ENCODE peak calls at places on chromosomes 11 and 22, in eight cellular contexts. J is memory B cell; A is activated gamma-delta T cell; F is activated CD8-positive, alpha-beta memory T cell treated with anti-CD3 and anti-CD28 coated beads for 24 hours; H is nucleus accumbens; Z is cardiac fibroblast; O is SK-N-DZ; L is fibroblast of pulmonary artery. Y is an unnamed sample.

GRCh38 chr22:48782817-48783511 is 1044.7 kb downstream of the BRD1 start:
- DNase-seq in J (no peak), A (no peak), F (no peak), H (peak), Z (no peak), O (no peak), L (no peak), Y (no peak)

GRCh38 chr11:40338739-40339138 is 1120.7 kb downstream of the LRRC4C start:
- DNase-seq in J (no peak), A (no peak), F (no peak), H (no peak), Z (peak), O (no peak), L (peak), Y (no peak)

GRCh38 chr11:117314840-117315239 is 1.2 kb downstream of the BACE1 start:
- DNase-seq in J (no peak), A (no peak), F (no peak), H (no peak), Z (no peak), O (no peak), L (no peak), Y (no peak)

GRCh38 chr22:33569547-33569946 is 350.7 kb downstream of the LARGE1 start:
- DNase-seq in J (no peak), A (no peak), F (no peak), H (no peak), Z (no peak), O (no peak), L (no peak), Y (no peak)

GRCh38 chr11:12986194-12986898 is 22.8 kb upstream of the RASSF10 start:
- DNase-seq in J (no peak), A (no peak), F (no peak), H (no peak), Z (no peak), O (no peak), L (no peak), Y (no peak)

GRCh38 chr11:106463154-106463553 is 385.7 kb downstream of the AASDHPPT start:
- DNase-seq in J (no peak), A (no peak), F (no peak), H (no peak), Z (no peak), O (no peak), L (no peak), Y (no peak)

GRCh38 chr11:126113515-126113957 is 50.9 kb upstream of the CDON start:
- DNase-seq in J (no peak), A (no peak), F (no peak), H (no peak), Z (peak), O (peak), L (peak), Y (peak)

GRCh38 chr11:11982975-11983374 is 25.5 kb downstream of the DKK3 start:
- DNase-seq in J (no peak), A (no peak), F (no peak), H (no peak), Z (no peak), O (no peak), L (no peak), Y (no peak)